ENCODE peak calls at places on chromosomes 5 and 9, in four cellular contexts. One of them, this sample, is unnamed.

GRCh38 chr9:133199648-133200321 is 9.3 kb downstream of the OBP2B start:
- DNase-seq in GM06990: peak; percentile 29
- DNase-seq in mesothelial cell of epicardium: no peak
- DNase-seq in choroid plexus epithelial cell: no peak
- DNase-seq in this sample: no peak

GRCh38 chr9:138076650-138077009 is 199.0 kb downstream of the CACNA1B start:
- DNase-seq in GM06990: no peak
- DNase-seq in mesothelial cell of epicardium: no peak
- DNase-seq in choroid plexus epithelial cell: no peak
- DNase-seq in this sample: no peak

GRCh38 chr5:44638286-44638869 is 170.4 kb upstream of the MRPS30 start:
- DNase-seq in GM06990: no peak
- DNase-seq in mesothelial cell of epicardium: no peak
- DNase-seq in choroid plexus epithelial cell: no peak
- DNase-seq in this sample: no peak

GRCh38 chr5:33969572-33970452 is 14.7 kb downstream of the SLC45A2 start:
- DNase-seq in GM06990: peak; percentile 40
- DNase-seq in mesothelial cell of epicardium: no peak
- DNase-seq in choroid plexus epithelial cell: peak; percentile 87
- DNase-seq in this sample: peak; percentile 72

GRCh38 chr5:140351609-140352334 is 5.4 kb upstream of the HBEGF start:
- DNase-seq in GM06990: no peak
- DNase-seq in mesothelial cell of epicardium: no peak
- DNase-seq in choroid plexus epithelial cell: peak; percentile 82
- DNase-seq in this sample: peak; percentile 73

GRCh38 chr5:88674262-88675158 is 208.5 kb downstream of the MEF2C start:
- DNase-seq in GM06990: peak; percentile 80
- DNase-seq in mesothelial cell of epicardium: no peak
- DNase-seq in choroid plexus epithelial cell: no peak
- DNase-seq in this sample: no peak

GRCh38 chr9:8492034-8492433 is 692.5 kb upstream of the DMAC1 start:
- DNase-seq in GM06990: no peak
- DNase-seq in mesothelial cell of epicardium: no peak
- DNase-seq in choroid plexus epithelial cell: no peak
- DNase-seq in this sample: no peak

GRCh38 chr5:53481887-53482716 is 1.7 kb downstream of the FST start:
- DNase-seq in GM06990: peak; percentile 70
- DNase-seq in mesothelial cell of epicardium: peak; percentile 49
- DNase-seq in choroid plexus epithelial cell: peak; percentile 84
- DNase-seq in this sample: peak; percentile 77

GRCh38 chr5:143605403-143606005 is 202.0 kb upstream of the NR3C1 start:
- DNase-seq in GM06990: peak; percentile 66
- DNase-seq in mesothelial cell of epicardium: no peak
- DNase-seq in choroid plexus epithelial cell: peak; percentile 54
- DNase-seq in this sample: no peak

GRCh38 chr5:180291234-180291940 is 496 bp downstream of the MAPK9 start:
- DNase-seq in GM06990: peak; percentile 52
- DNase-seq in mesothelial cell of epicardium: no peak
- DNase-seq in choroid plexus epithelial cell: peak; percentile 12
- DNase-seq in this sample: peak; percentile 70

GRCh38 chr5:143041972-143042770 is 272.0 kb downstream of the ARHGAP26 start:
- DNase-seq in GM06990: no peak
- DNase-seq in mesothelial cell of epicardium: no peak
- DNase-seq in choroid plexus epithelial cell: peak; percentile 68
- DNase-seq in this sample: no peak

GRCh38 chr5:169716287-169716686 is 79.2 kb downstream of the DOCK2 start:
- DNase-seq in GM06990: no peak
- DNase-seq in mesothelial cell of epicardium: no peak
- DNase-seq in choroid plexus epithelial cell: peak; percentile 86
- DNase-seq in this sample: no peak

GRCh38 chr9:104506565-104506964 is 2.5 kb downstream of the OR13F1 start:
- DNase-seq in GM06990: no peak
- DNase-seq in mesothelial cell of epicardium: no peak
- DNase-seq in choroid plexus epithelial cell: no peak
- DNase-seq in this sample: no peak

GRCh38 chr5:31733365-31733764 is 94.4 kb downstream of the PDZD2 start:
- DNase-seq in GM06990: no peak
- DNase-seq in mesothelial cell of epicardium: no peak
- DNase-seq in choroid plexus epithelial cell: no peak
- DNase-seq in this sample: no peak

GRCh38 chr9:89410709-89411111 is 87.2 kb downstream of the SEMA4D start:
- DNase-seq in GM06990: peak; percentile 40
- DNase-seq in mesothelial cell of epicardium: no peak
- DNase-seq in choroid plexus epithelial cell: no peak
- DNase-seq in this sample: peak; percentile 80
- TF ChIP-seq CTCF in GM06990: peak; percentile 45
- TF ChIP-seq CTCF in mesothelial cell of epicardium: no peak
- TF ChIP-seq CTCF in choroid plexus epithelial cell: peak; percentile 8
- TF ChIP-seq CTCF in this sample: peak; percentile 8

GRCh38 chr5:130198927-130199326 is 294.7 kb downstream of the CHSY3 start:
- DNase-seq in GM06990: no peak
- DNase-seq in mesothelial cell of epicardium: no peak
- DNase-seq in choroid plexus epithelial cell: peak; percentile 73
- DNase-seq in this sample: peak; percentile 16
- TF ChIP-seq CTCF in GM06990: peak; percentile 38
- TF ChIP-seq CTCF in mesothelial cell of epicardium: no peak
- TF ChIP-seq CTCF in choroid plexus epithelial cell: peak; percentile 71
- TF ChIP-seq CTCF in this sample: peak; percentile 26

DNA sequence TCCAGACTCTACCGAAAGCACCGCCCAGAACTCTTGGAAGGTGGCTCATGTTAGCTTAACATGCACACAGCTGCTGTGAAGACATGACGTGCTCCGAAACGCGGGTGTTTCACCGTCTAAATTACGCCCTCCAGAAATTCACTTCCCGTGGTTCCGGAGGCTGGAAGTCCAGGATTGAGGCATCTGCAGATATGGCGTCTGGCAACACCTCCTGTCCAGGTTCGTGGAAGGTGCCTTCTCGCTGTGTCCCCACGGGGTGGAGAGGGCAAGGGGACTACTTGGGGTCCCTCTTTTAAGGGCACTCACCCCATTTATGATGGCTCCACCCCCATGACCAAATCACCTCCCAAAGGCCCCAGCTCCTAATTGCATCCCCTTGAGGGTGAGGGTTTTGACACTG is 348.0 kb upstream of the IRX2 start:
- DNase-seq in GM06990: no peak
- DNase-seq in mesothelial cell of epicardium: no peak
- DNase-seq in choroid plexus epithelial cell: no peak
- DNase-seq in this sample: no peak
- TF ChIP-seq CTCF in GM06990: no peak
- TF ChIP-seq CTCF in mesothelial cell of epicardium: no peak
- TF ChIP-seq CTCF in choroid plexus epithelial cell: no peak
- TF ChIP-seq CTCF in this sample: no peak

GRCh38 chr5:21070871-21071270 is 1082.9 kb upstream of the CDH18 start:
- DNase-seq in GM06990: no peak
- DNase-seq in mesothelial cell of epicardium: no peak
- DNase-seq in choroid plexus epithelial cell: no peak
- DNase-seq in this sample: no peak
- TF ChIP-seq CTCF in GM06990: no peak
- TF ChIP-seq CTCF in mesothelial cell of epicardium: no peak
- TF ChIP-seq CTCF in choroid plexus epithelial cell: no peak
- TF ChIP-seq CTCF in this sample: no peak

DNA sequence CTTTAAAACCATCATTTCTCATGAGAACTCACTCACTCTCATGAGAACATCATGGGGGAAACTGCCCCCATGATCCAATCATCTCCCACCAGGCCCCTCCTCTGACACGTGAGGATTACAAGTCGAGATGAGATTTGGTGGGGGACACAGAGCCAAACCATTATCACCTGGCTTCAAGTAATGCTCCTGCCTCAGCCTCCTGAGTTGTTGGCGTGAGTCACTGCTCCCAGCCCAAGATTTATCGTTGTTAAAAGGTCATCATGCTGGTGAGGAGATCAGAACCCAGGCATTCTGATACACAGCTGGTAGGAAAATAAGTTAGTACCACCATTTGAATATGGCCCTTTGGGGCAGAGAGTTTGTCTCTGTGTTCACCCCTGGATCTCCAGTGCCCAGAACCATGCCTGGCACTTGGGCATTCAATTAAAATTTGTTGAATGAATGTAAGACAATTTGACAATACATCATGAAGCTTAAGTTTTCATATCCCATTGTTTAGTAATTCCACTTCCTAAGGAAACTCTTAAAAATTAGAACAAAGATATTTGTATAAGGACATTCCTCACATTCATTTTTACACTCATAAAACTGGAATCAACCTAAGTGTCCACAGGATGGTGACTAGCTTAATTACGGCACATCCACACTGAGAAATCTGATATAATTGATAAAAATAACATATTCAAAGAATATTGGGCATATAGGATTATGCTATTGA is 58.0 kb upstream of the COL15A1 start:
- DNase-seq in GM06990: no peak
- DNase-seq in mesothelial cell of epicardium: no peak
- DNase-seq in choroid plexus epithelial cell: no peak
- DNase-seq in this sample: no peak
- TF ChIP-seq CTCF in GM06990: no peak
- TF ChIP-seq CTCF in mesothelial cell of epicardium: no peak
- TF ChIP-seq CTCF in choroid plexus epithelial cell: no peak
- TF ChIP-seq CTCF in this sample: no peak

DNA sequence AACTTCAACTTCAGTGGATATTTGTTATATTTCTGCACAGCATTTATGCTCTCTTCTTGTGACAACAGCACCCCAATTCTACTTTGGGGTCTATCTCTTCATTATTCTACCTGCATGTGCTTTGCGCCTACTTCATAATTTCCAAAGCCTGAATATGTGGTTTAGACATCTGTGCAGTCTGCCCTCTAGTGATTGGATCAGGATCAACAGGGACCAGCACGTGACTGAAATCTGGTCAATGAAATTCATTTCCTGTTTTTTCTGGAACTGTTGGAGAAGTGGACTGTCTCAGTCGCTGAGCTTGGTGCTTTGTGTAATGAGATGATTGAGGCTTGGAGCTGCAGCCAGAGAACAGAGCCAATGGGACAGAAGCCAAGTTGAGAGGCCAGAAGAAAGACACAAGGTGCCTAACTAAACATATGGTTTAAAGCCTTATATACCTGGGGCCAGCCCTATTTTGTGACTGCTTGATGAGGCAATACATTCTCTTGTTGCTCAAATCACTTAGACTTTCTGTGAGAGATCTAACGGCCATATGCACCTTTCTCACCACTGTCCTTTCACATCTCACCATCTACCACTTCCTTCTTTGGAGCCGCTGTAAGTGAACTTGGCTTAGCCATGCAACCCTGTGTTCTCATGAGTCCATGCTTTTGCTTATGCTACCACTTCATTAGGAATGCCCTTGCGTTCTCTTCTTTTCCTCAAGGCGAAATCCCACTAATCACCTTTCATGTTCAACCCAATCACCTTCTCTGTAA is 68.8 kb upstream of the PPP2R2B start:
- DNase-seq in GM06990: no peak
- DNase-seq in mesothelial cell of epicardium: no peak
- DNase-seq in choroid plexus epithelial cell: peak; percentile 43
- DNase-seq in this sample: no peak
- TF ChIP-seq CTCF in GM06990: peak; percentile 31
- TF ChIP-seq CTCF in mesothelial cell of epicardium: peak; percentile 40
- TF ChIP-seq CTCF in choroid plexus epithelial cell: peak; percentile 44
- TF ChIP-seq CTCF in this sample: no peak

DNA sequence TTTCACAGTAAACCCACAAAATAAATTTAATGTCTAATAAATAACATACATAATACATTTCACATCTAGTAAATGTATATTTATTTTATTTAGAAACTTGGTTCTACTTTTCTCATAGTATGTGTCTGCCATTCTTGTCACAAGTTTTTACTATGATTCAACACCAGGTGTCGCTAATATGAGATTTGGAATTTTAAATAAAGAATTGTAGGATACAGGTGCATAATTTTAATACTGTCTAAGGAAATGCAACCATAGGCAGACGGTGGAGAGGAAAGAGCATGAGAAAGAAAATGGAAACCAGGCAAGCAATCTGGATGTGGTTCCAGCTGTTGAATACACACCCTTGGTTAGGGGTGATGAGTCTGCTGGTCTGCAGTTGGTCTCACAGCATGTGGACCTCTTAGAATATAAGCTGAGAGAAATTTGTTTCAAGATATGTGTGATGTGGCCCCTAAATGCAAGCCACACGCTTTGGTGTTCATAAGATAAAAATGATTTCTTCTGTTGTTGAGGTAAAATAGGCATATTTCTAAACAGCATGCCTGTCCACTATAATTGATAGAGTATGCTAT is 114.7 kb upstream of the TXNDC8 start:
- DNase-seq in GM06990: no peak
- DNase-seq in mesothelial cell of epicardium: no peak
- DNase-seq in choroid plexus epithelial cell: peak; percentile 56
- DNase-seq in this sample: no peak
- TF ChIP-seq CTCF in GM06990: peak; percentile 37
- TF ChIP-seq CTCF in mesothelial cell of epicardium: peak; percentile 70
- TF ChIP-seq CTCF in choroid plexus epithelial cell: peak; percentile 43
- TF ChIP-seq CTCF in this sample: no peak